ENCODE peak calls at places on chromosome 6, in seven cellular contexts. L is NCI-H1105 treated with DMSO at 0.1 percent for 48 hours; R is stimulated activated CD4-positive, alpha-beta T cell treated with anti-CD3 and anti-CD28 coated beads, Interleukin-1b, Interleukin-23, amount 100 ng/mL, for 24 hours; T is germinal center; Q is NCI-H1048; A is LoVo; Z is activated naive CD4-positive, alpha-beta T cell treated with Interleukin-2 at 50 U/mL for 16 hours. O is an unnamed sample.

GRCh38 chr6:11535801-11536230 is 1.7 kb upstream of the TMEM170B start:
- DNase-seq in Q (no peak), R (no peak), T (no peak), L (no peak), A (peak), Z (no peak), O (no peak)

GRCh38 chr6:20751293-20751946 is 217.2 kb downstream of the CDKAL1 start:
- DNase-seq in L (no peak), Q (no peak), T (no peak), Z (no peak), R (no peak), A (no peak), O (no peak)

GRCh38 chr6:129314575-129314974 is 395.4 kb downstream of the ARHGAP18 start:
- DNase-seq in L (peak), Z (no peak), A (no peak), T (no peak), R (no peak), Q (no peak), O (no peak)

GRCh38 chr6:123925360-123925759 is 121.7 kb downstream of the NKAIN2 start:
- DNase-seq in Q (no peak), L (peak), R (no peak), Z (no peak), A (no peak), T (no peak), O (no peak)

GRCh38 chr6:25405442-25405841 is 126.3 kb downstream of the CARMIL1 start:
- DNase-seq in A (no peak), Z (no peak), T (peak), Q (no peak), L (no peak), R (no peak), O (no peak)

GRCh38 chr6:15987569-15987968 is 141.3 kb upstream of the MYLIP start:
- DNase-seq in A (no peak), L (peak), Q (no peak), R (no peak), Z (no peak), T (no peak), O (peak)

GRCh38 chr6:125363360-125364121 is 61.8 kb upstream of the HDDC2 start:
- DNase-seq in A (no peak), R (no peak), Q (no peak), L (peak), T (no peak), Z (no peak), O (peak)

GRCh38 chr6:162442675-162443074 is 284.9 kb downstream of the PRKN start:
- DNase-seq in Z (no peak), L (no peak), A (no peak), T (no peak), Q (no peak), R (no peak), O (peak)

GRCh38 chr6:65760285-65760684 is 53.3 kb upstream of the EYS start:
- DNase-seq in T (no peak), Q (no peak), R (no peak), Z (no peak), L (no peak), A (peak), O (no peak)

GRCh38 chr6:34274129-34274528 is 25.3 kb upstream of the SMIM29 start:
- DNase-seq in L (no peak), Z (no peak), R (no peak), A (no peak), T (no peak), Q (no peak), O (no peak)

GRCh38 chr6:27864906-27865883 is 47.0 kb downstream of the OR2B2 start:
- DNase-seq in T (peak), Q (peak), R (peak), L (peak), Z (peak), A (peak), O (peak)

GRCh38 chr6:169162968-169163903 is 90.4 kb downstream of the THBS2 start:
- DNase-seq in R (no peak), Q (no peak), L (no peak), Z (no peak), A (peak), T (no peak), O (no peak)

GRCh38 chr6:165844801-165845364 is 181.8 kb upstream of the PDE10A start:
- DNase-seq in Z (no peak), R (no peak), L (no peak), Q (no peak), A (no peak), T (no peak), O (no peak)

GRCh38 chr6:88749849-88750248 is 213.6 kb downstream of the RNGTT start:
- DNase-seq in Z (no peak), Q (no peak), L (no peak), A (no peak), T (no peak), R (no peak), O (no peak)

GRCh38 chr6:79467716-79468115 is 69.5 kb downstream of the LCA5 start:
- DNase-seq in R (no peak), Q (no peak), L (no peak), T (no peak), Z (no peak), A (no peak), O (no peak)

GRCh38 chr6:44381739-44382138 is 5.8 kb upstream of the CDC5L start:
- DNase-seq in Z (no peak), A (no peak), Q (no peak), R (no peak), L (no peak), T (no peak), O (no peak)

GRCh38 chr6:5175195-5175594 is 85.6 kb downstream of the LYRM4 start:
- DNase-seq in Q (no peak), Z (no peak), A (no peak), R (no peak), T (peak), L (no peak), O (no peak)

GRCh38 chr6:31651602-31652191 is 764 bp downstream of the BAG6 start:
- DNase-seq in T (no peak), A (peak), Z (no peak), R (no peak), L (peak), Q (no peak), O (peak)

GRCh38 chr6:53361549-53362031 is 12.8 kb upstream of the ELOVL5 start:
- DNase-seq in L (peak), T (no peak), Q (no peak), R (no peak), A (no peak), Z (peak), O (no peak)

GRCh38 chr6:1463275-1463674 is 73.9 kb downstream of the FOXF2 start:
- DNase-seq in L (no peak), R (no peak), A (no peak), T (no peak), Q (no peak), Z (no peak), O (no peak)